ENCODE peak calls at places on chromosome 2, in six cellular contexts. One of them, this sample, is unnamed.

GRCh38 chr2:177234267-177234666 is 21.7 kb downstream of the HNRNPA3 start:
- DNase-seq in psoas muscle: no peak
- DNase-seq in MM.1S: no peak
- DNase-seq in K562: no peak
- DNase-seq in activated B cell treated with CpG ODN at 0.5 μM for 24 hours: no peak
- DNase-seq in RWPE1: no peak
- DNase-seq in this sample: no peak

GRCh38 chr2:2825516-2826208 is 494.6 kb upstream of the MYT1L start:
- DNase-seq in MM.1S: no peak
- DNase-seq in psoas muscle: no peak
- DNase-seq in RWPE1: no peak
- DNase-seq in activated B cell treated with CpG ODN at 0.5 μM for 24 hours: no peak
- DNase-seq in K562: no peak
- DNase-seq in this sample: no peak

GRCh38 chr2:104844813-104845551 is 8.9 kb upstream of the POU3F3 start:
- DNase-seq in activated B cell treated with CpG ODN at 0.5 μM for 24 hours: no peak
- DNase-seq in RWPE1: no peak
- DNase-seq in K562: no peak
- DNase-seq in psoas muscle: no peak
- DNase-seq in MM.1S: no peak
- DNase-seq in this sample: no peak

GRCh38 chr2:201465524-201465971 is 14.0 kb downstream of the STRADB start:
- DNase-seq in psoas muscle: no peak
- DNase-seq in K562: no peak
- DNase-seq in activated B cell treated with CpG ODN at 0.5 μM for 24 hours: no peak
- DNase-seq in MM.1S: no peak
- DNase-seq in RWPE1: no peak
- DNase-seq in this sample: no peak

GRCh38 chr2:20291106-20291564 is 59.5 kb downstream of the PUM2 start:
- DNase-seq in psoas muscle: no peak
- DNase-seq in MM.1S: peak
- DNase-seq in RWPE1: peak
- DNase-seq in activated B cell treated with CpG ODN at 0.5 μM for 24 hours: no peak
- DNase-seq in K562: peak
- DNase-seq in this sample: peak

GRCh38 chr2:32922466-32922865 is 24.3 kb upstream of the LTBP1 start:
- DNase-seq in MM.1S: no peak
- DNase-seq in activated B cell treated with CpG ODN at 0.5 μM for 24 hours: no peak
- DNase-seq in RWPE1: no peak
- DNase-seq in psoas muscle: no peak
- DNase-seq in K562: no peak
- DNase-seq in this sample: no peak

GRCh38 chr2:226211439-226211838 is 588.2 kb downstream of the IRS1 start:
- DNase-seq in psoas muscle: no peak
- DNase-seq in K562: no peak
- DNase-seq in RWPE1: no peak
- DNase-seq in MM.1S: no peak
- DNase-seq in activated B cell treated with CpG ODN at 0.5 μM for 24 hours: no peak
- DNase-seq in this sample: no peak

GRCh38 chr2:191862371-191862770 is 15.5 kb upstream of the CAVIN2 start:
- DNase-seq in RWPE1: no peak
- DNase-seq in MM.1S: no peak
- DNase-seq in K562: no peak
- DNase-seq in activated B cell treated with CpG ODN at 0.5 μM for 24 hours: no peak
- DNase-seq in psoas muscle: no peak
- DNase-seq in this sample: no peak

GRCh38 chr2:76958749-76959148 is 563.4 kb downstream of the LRRTM4 start:
- DNase-seq in psoas muscle: no peak
- DNase-seq in activated B cell treated with CpG ODN at 0.5 μM for 24 hours: no peak
- DNase-seq in RWPE1: peak
- DNase-seq in K562: no peak
- DNase-seq in MM.1S: no peak
- DNase-seq in this sample: no peak

GRCh38 chr2:231670892-231671616 is 37.3 kb upstream of the PTMA start:
- DNase-seq in activated B cell treated with CpG ODN at 0.5 μM for 24 hours: no peak
- DNase-seq in MM.1S: peak
- DNase-seq in psoas muscle: no peak
- DNase-seq in K562: peak
- DNase-seq in RWPE1: no peak
- DNase-seq in this sample: no peak
- TF ChIP-seq CTCF in activated B cell treated with CpG ODN at 0.5 μM for 24 hours: no peak
- TF ChIP-seq CTCF in MM.1S: peak
- TF ChIP-seq CTCF in psoas muscle: peak
- TF ChIP-seq CTCF in K562: peak
- TF ChIP-seq CTCF in RWPE1: peak
- TF ChIP-seq CTCF in this sample: no peak

DNA sequence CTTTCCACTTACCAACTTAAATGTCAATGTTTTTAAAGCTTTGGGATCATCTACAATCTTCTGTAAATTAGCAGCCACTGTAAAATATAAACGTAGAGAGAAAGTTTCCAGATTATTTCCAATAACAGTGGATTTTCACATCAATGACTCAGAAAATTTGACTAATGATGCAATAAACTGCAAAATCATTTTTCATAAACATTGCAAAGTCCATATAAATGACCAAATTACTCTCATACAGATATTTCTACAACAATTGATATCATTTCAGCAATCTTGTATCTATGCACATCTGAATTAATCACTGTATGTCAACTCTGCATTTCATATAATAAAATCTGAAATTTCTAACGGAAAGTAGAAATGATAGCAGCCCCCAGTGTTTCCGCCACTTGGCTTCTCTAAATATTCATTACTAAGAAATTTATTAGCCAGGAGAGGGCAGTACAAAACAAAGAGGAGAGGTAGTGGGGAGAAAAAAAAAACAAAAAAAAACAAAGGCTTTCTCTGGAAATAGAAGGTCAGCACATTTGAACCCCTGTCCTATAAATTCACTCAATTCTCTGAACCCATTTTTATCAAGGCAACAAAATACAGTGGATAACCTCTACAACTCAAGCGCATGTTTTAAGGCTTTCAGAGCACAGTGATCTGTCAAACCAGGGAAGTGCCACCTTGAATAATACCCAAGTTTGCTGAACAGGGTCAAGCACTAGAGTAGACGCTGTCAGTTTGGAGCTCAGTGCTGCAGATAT is 282.6 kb downstream of the STK39 start:
- DNase-seq in K562: no peak
- DNase-seq in activated B cell treated with CpG ODN at 0.5 μM for 24 hours: no peak
- DNase-seq in MM.1S: no peak
- DNase-seq in psoas muscle: no peak
- DNase-seq in RWPE1: no peak
- DNase-seq in this sample: peak
- TF ChIP-seq CTCF in K562: peak
- TF ChIP-seq CTCF in activated B cell treated with CpG ODN at 0.5 μM for 24 hours: no peak
- TF ChIP-seq CTCF in MM.1S: peak
- TF ChIP-seq CTCF in psoas muscle: peak
- TF ChIP-seq CTCF in RWPE1: no peak
- TF ChIP-seq CTCF in this sample: no peak

GRCh38 chr2:23597687-23598086 is 212.7 kb downstream of the KLHL29 start:
- DNase-seq in RWPE1: no peak
- DNase-seq in activated B cell treated with CpG ODN at 0.5 μM for 24 hours: no peak
- DNase-seq in K562: no peak
- DNase-seq in psoas muscle: no peak
- DNase-seq in MM.1S: no peak
- DNase-seq in this sample: no peak

GRCh38 chr2:23595021-23595420 is 210.0 kb downstream of the KLHL29 start:
- DNase-seq in RWPE1: no peak
- DNase-seq in K562: no peak
- DNase-seq in psoas muscle: no peak
- DNase-seq in MM.1S: no peak
- DNase-seq in activated B cell treated with CpG ODN at 0.5 μM for 24 hours: no peak
- DNase-seq in this sample: no peak

GRCh38 chr2:23596316-23596885 is 211.4 kb downstream of the KLHL29 start:
- DNase-seq in K562: no peak
- DNase-seq in MM.1S: peak
- DNase-seq in RWPE1: no peak
- DNase-seq in activated B cell treated with CpG ODN at 0.5 μM for 24 hours: no peak
- DNase-seq in psoas muscle: peak
- DNase-seq in this sample: no peak

GRCh38 chr2:23594079-23594494 is 209.1 kb downstream of the KLHL29 start:
- DNase-seq in K562: no peak
- DNase-seq in RWPE1: no peak
- DNase-seq in activated B cell treated with CpG ODN at 0.5 μM for 24 hours: no peak
- DNase-seq in MM.1S: no peak
- DNase-seq in psoas muscle: no peak
- DNase-seq in this sample: no peak

GRCh38 chr2:23595601-23596251 is 210.7 kb downstream of the KLHL29 start:
- DNase-seq in RWPE1: no peak
- DNase-seq in MM.1S: no peak
- DNase-seq in psoas muscle: peak
- DNase-seq in K562: no peak
- DNase-seq in activated B cell treated with CpG ODN at 0.5 μM for 24 hours: no peak
- DNase-seq in this sample: no peak
- TF ChIP-seq CTCF in RWPE1: no peak
- TF ChIP-seq CTCF in MM.1S: no peak
- TF ChIP-seq CTCF in psoas muscle: no peak
- TF ChIP-seq CTCF in K562: no peak
- TF ChIP-seq CTCF in activated B cell treated with CpG ODN at 0.5 μM for 24 hours: no peak
- TF ChIP-seq CTCF in this sample: no peak

GRCh38 chr2:98577313-98577712 is 31.0 kb downstream of the COA5 start:
- DNase-seq in activated B cell treated with CpG ODN at 0.5 μM for 24 hours: no peak
- DNase-seq in MM.1S: no peak
- DNase-seq in RWPE1: no peak
- DNase-seq in psoas muscle: no peak
- DNase-seq in K562: no peak
- DNase-seq in this sample: no peak
- TF ChIP-seq CTCF in activated B cell treated with CpG ODN at 0.5 μM for 24 hours: no peak
- TF ChIP-seq CTCF in MM.1S: peak
- TF ChIP-seq CTCF in RWPE1: no peak
- TF ChIP-seq CTCF in psoas muscle: no peak
- TF ChIP-seq CTCF in K562: no peak
- TF ChIP-seq CTCF in this sample: no peak